ENCODE peak calls at places on chromosomes 6 and 20, in four cellular contexts. U is CD8-positive, alpha-beta T cell; P is AG04450; T is ascending aorta. D is an unnamed sample.

GRCh38 chr6:13248053-13248452 is 80.3 kb downstream of the TBC1D7 start:
- DNase-seq in U (no peak), P (peak; percentile 11), T (no peak), D (peak; percentile 54)

GRCh38 chr6:83574783-83575182 is 62.4 kb downstream of the PRSS35 start:
- DNase-seq in U (no peak), P (no peak), T (no peak), D (no peak)

GRCh38 chr6:4103929-4104328 is 25.0 kb upstream of the FAM217A start:
- DNase-seq in U (no peak), P (no peak), T (no peak), D (no peak)

GRCh38 chr20:58715709-58716475 is 23.3 kb downstream of the NPEPL1 start:
- DNase-seq in U (no peak), P (no peak), T (no peak), D (no peak)

GRCh38 chr6:139863356-139863755 is 488.9 kb upstream of the CITED2 start:
- DNase-seq in U (no peak), P (no peak), T (no peak), D (no peak)

GRCh38 chr6:47593979-47594378 is 104.4 kb upstream of the ADGRF4 start:
- DNase-seq in U (no peak), P (no peak), T (no peak), D (no peak)

GRCh38 chr20:25527949-25528348 is 57.4 kb downstream of the NINL start:
- DNase-seq in U (no peak), P (no peak), T (no peak), D (no peak)

GRCh38 chr20:62537649-62538292 is 62.0 kb upstream of the GATA5 start:
- DNase-seq in U (no peak), P (no peak), T (no peak), D (no peak)

GRCh38 chr20:47764154-47764734 is 21.0 kb downstream of the SULF2 start:
- DNase-seq in U (no peak), P (no peak), T (no peak), D (no peak)

GRCh38 chr20:34365765-34366213 is 2.7 kb downstream of the ITCH start:
- DNase-seq in U (peak; percentile 15), P (no peak), T (no peak), D (no peak)

GRCh38 chr6:72820906-72821305 is 199.0 kb downstream of the KCNQ5 start:
- DNase-seq in U (no peak), P (no peak), T (no peak), D (no peak)

GRCh38 chr6:72822691-72823090 is 200.8 kb downstream of the KCNQ5 start:
- DNase-seq in U (no peak), P (no peak), T (no peak), D (no peak)

GRCh38 chr6:72819609-72820008 is 197.7 kb downstream of the KCNQ5 start:
- DNase-seq in U (no peak), P (no peak), T (no peak), D (no peak)

GRCh38 chr6:72817208-72817607 is 195.3 kb downstream of the KCNQ5 start:
- DNase-seq in U (no peak), P (no peak), T (no peak), D (no peak)

GRCh38 chr6:72820153-72820552 is 198.3 kb downstream of the KCNQ5 start:
- DNase-seq in U (no peak), P (no peak), T (no peak), D (no peak)
- H3K27ac ChIP-seq in U (no peak overlapping the region), P (no peak overlapping the region), T (no peak overlapping the region), D (peak overlapping the region; percentile 29)

GRCh38 chr6:82337688-82338257 is 25.8 kb upstream of the TPBG start:
- DNase-seq in U (no peak), P (no peak), T (no peak), D (no peak)
- H3K4me3 ChIP-seq in U (no peak overlapping the region), P (no peak overlapping the region), T (no peak overlapping the region), D (no peak overlapping the region)

DNA sequence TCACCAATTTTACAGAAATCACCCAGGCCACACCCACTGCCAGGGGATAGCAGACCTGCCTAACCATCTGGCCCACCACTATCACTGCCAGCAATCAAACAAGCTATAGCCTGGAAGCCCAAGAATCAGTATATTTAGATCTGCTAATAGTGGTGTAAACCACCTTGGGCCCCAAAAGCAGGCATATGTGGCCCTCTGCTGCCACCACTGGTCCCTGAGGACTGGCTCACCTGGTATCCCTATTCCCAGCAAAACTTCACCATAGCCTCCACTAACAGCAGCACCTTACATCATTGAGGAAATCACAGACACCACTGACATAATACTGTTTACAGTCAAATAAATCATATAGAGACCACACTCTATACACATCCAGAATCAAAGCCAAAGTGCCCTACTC is 880.4 kb upstream of the MAN1A1 start:
- DNase-seq in U (no peak), P (no peak), T (no peak), D (no peak)
- TF ChIP-seq CTCF in U (no peak), P (no peak), T (no peak), D (no peak)

DNA sequence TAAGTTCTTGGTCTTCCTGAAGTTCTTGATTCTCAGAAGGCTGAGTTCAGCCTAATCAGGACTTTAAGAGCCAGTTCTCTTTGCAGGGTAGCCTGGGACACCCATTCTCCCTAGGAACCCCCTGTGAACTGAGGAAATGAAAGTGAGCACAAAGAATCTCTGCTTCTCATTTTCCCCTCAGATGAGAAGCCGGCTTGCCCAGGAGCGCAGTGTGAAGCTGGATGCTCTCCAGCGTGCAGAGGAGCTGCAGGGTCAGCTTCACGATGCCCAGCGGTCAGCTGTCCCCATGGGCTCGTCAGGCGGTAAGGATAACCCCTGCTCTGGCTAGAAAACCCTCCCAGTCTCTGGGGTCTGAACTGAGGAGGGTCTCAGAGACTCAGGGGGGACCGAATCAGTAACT is 34.0 kb downstream of the CD164 start:
- DNase-seq in U (no peak), P (no peak), T (no peak), D (no peak)
- H3K27ac ChIP-seq in U (no peak overlapping the region), P (no peak overlapping the region), T (no peak overlapping the region), D (no peak overlapping the region)

GRCh38 chr6:151762817-151763216 is 44.7 kb upstream of the ESR1 start:
- DNase-seq in U (no peak), P (no peak), T (no peak), D (no peak)
- H3K4me3 ChIP-seq in U (no peak overlapping the region), P (no peak overlapping the region), T (peak overlapping the region; percentile 50), D (no peak overlapping the region)

GRCh38 chr20:20435453-20435852 is 67.5 kb downstream of the INSM1 start:
- DNase-seq in U (no peak), P (no peak), T (no peak), D (no peak)
- TF ChIP-seq CTCF in U (no peak), P (peak; percentile 17), T (no peak), D (no peak)

GRCh38 chr20:53330744-53331143 is 262.9 kb downstream of the ZNF217 start:
- DNase-seq in U (no peak), P (no peak), T (no peak), D (peak; percentile 5)
- H3K27ac ChIP-seq in U (no peak overlapping the region), P (no peak overlapping the region), T (no peak overlapping the region), D (no peak overlapping the region)

GRCh38 chr6:125962900-125963497 is 6.4 kb downstream of the HINT3 start:
- DNase-seq in U (no peak), P (no peak), T (no peak), D (no peak)
- H3K4me3 ChIP-seq in U (no peak overlapping the region), P (no peak overlapping the region), T (no peak overlapping the region), D (no peak overlapping the region)

GRCh38 chr6:45009547-45009946 is 318.6 kb upstream of the RUNX2 start:
- DNase-seq in U (no peak), P (no peak), T (no peak), D (no peak)
- TF ChIP-seq CTCF in U (no peak), P (no peak), T (no peak), D (no peak)

D was measured in cardiac muscle cell.